ENCODE peak calls at places on chromosomes 7 and 10, in nine cellular contexts. W, J, U, G, F, P, N, M and C are unnamed samples.

GRCh38 chr10:119503821-119504220 is 38.7 kb downstream of the RGS10 start:
- DNase-seq in W (no peak), J (no peak), U (no peak), G (no peak), F (no peak), P (no peak), N (no peak), M (no peak), C (no peak)

GRCh38 chr7:363626-364025 is 73.7 kb downstream of the FOXL3 start:
- DNase-seq in W (peak), J (no peak), U (no peak), G (peak), F (no peak), P (no peak), N (peak), M (no peak), C (no peak)

GRCh38 chr10:93334901-93335312 is 147.2 kb downstream of the MYOF start:
- DNase-seq in W (no peak), J (no peak), U (no peak), G (no peak), F (peak), P (peak), N (no peak), M (no peak), C (peak)

GRCh38 chr7:47285860-47286491 is 295.9 kb downstream of the TNS3 start:
- DNase-seq in W (no peak), J (no peak), U (no peak), G (no peak), F (peak), P (no peak), N (no peak), M (no peak), C (peak)

GRCh38 chr7:16915405-16915804 is 33.6 kb upstream of the AGR3 start:
- DNase-seq in W (no peak), J (no peak), U (no peak), G (no peak), F (peak), P (peak), N (no peak), M (no peak), C (peak)

GRCh38 chr7:100719523-100720319 is 547 bp upstream of the EPO start:
- DNase-seq in W (no peak), J (no peak), U (no peak), G (no peak), F (peak), P (peak), N (no peak), M (no peak), C (peak)

GRCh38 chr10:15197276-15197675 is 28.8 kb upstream of the NMT2 start:
- DNase-seq in W (no peak), J (no peak), U (no peak), G (no peak), F (peak), P (no peak), N (no peak), M (no peak), C (no peak)

GRCh38 chr10:78577673-78578072 is 491.1 kb upstream of the ZMIZ1 start:
- DNase-seq in W (no peak), J (no peak), U (no peak), G (no peak), F (no peak), P (no peak), N (no peak), M (no peak), C (no peak)

GRCh38 chr7:90749774-90750173 is 153.7 kb downstream of the CDK14 start:
- DNase-seq in W (no peak), J (no peak), U (no peak), G (no peak), F (peak), P (no peak), N (no peak), M (no peak), C (peak)

GRCh38 chr10:76456190-76456589 is 1024.8 kb downstream of the LRMDA start:
- DNase-seq in W (no peak), J (no peak), U (no peak), G (no peak), F (no peak), P (no peak), N (no peak), M (no peak), C (no peak)

GRCh38 chr10:33819206-33819605 is 484.7 kb upstream of the NRP1 start:
- DNase-seq in W (no peak), J (no peak), U (no peak), G (no peak), F (peak), P (no peak), N (no peak), M (no peak), C (peak)

GRCh38 chr7:64874562-64875250 is 28.4 kb upstream of the ZNF273 start:
- DNase-seq in W (no peak), J (no peak), U (no peak), G (no peak), F (no peak), P (no peak), N (no peak), M (no peak), C (no peak)

GRCh38 chr10:58220769-58221448 is 46.8 kb downstream of the IPMK start:
- DNase-seq in W (no peak), J (no peak), U (no peak), G (no peak), F (peak), P (no peak), N (no peak), M (no peak), C (peak)

GRCh38 chr10:86334515-86335085 is 32.0 kb downstream of the GRID1 start:
- DNase-seq in W (no peak), J (no peak), U (no peak), G (no peak), F (no peak), P (no peak), N (no peak), M (no peak), C (no peak)

GRCh38 chr7:122257056-122257455 is 47.5 kb downstream of the FEZF1 start:
- DNase-seq in W (no peak), J (no peak), U (no peak), G (no peak), F (no peak), P (no peak), N (no peak), M (no peak), C (no peak)

GRCh38 chr10:33899578-33900531 is 565.4 kb upstream of the NRP1 start:
- DNase-seq in W (no peak), J (no peak), U (no peak), G (no peak), F (no peak), P (no peak), N (no peak), M (no peak), C (no peak)

GRCh38 chr10:88413412-88413811 is 169.7 kb downstream of the RNLS start:
- DNase-seq in W (no peak), J (no peak), U (no peak), G (no peak), F (no peak), P (no peak), N (no peak), M (no peak), C (no peak)

GRCh38 chr10:75276029-75276872 is 40.5 kb upstream of the COMTD1 start:
- DNase-seq in W (no peak), J (no peak), U (no peak), G (no peak), F (no peak), P (no peak), N (no peak), M (no peak), C (no peak)

GRCh38 chr10:80444646-80445319 is 9.3 kb upstream of the TSPAN14 start:
- DNase-seq in W (peak), J (peak), U (peak), G (peak), F (peak), P (peak), N (peak), M (peak), C (peak)

GRCh38 chr10:30750971-30751677 is 121.6 kb upstream of the LYZL2 start:
- DNase-seq in W (no peak), J (no peak), U (no peak), G (peak), F (no peak), P (no peak), N (no peak), M (no peak), C (peak)

GRCh38 chr7:70042533-70042932 is 444.3 kb downstream of the AUTS2 start:
- DNase-seq in W (no peak), J (no peak), U (no peak), G (no peak), F (no peak), P (peak), N (no peak), M (no peak), C (peak)

GRCh38 chr10:26227786-26228185 is 11.2 kb downstream of the GAD2 start:
- DNase-seq in W (no peak), J (no peak), U (no peak), G (no peak), F (no peak), P (no peak), N (no peak), M (no peak), C (no peak)

GRCh38 chr10:3720228-3721019 is 64.6 kb downstream of the KLF6 start:
- DNase-seq in W (peak), J (no peak), U (no peak), G (no peak), F (peak), P (peak), N (no peak), M (peak), C (peak)

GRCh38 chr10:104351067-104351681 is 2.5 kb upstream of the CFAP58 start:
- DNase-seq in W (no peak), J (no peak), U (no peak), G (no peak), F (peak), P (no peak), N (no peak), M (no peak), C (peak)

GRCh38 chr7:7653568-7654187 is 13.1 kb downstream of the UMAD1 start:
- DNase-seq in W (no peak), J (no peak), U (no peak), G (peak), F (peak), P (peak), N (no peak), M (no peak), C (no peak)

GRCh38 chr10:79454259-79454658 is 8.8 kb upstream of the ZCCHC24 start:
- DNase-seq in W (no peak), J (no peak), U (no peak), G (no peak), F (peak), P (peak), N (no peak), M (no peak), C (peak)

GRCh38 chr10:32189400-32190084 is 133.3 kb upstream of the KIF5B start:
- DNase-seq in W (no peak), J (no peak), U (no peak), G (no peak), F (peak), P (no peak), N (no peak), M (no peak), C (peak)

GRCh38 chr10:132575320-132576201 is 38.0 kb downstream of the INPP5A start:
- DNase-seq in W (no peak), J (no peak), U (no peak), G (peak), F (peak), P (peak), N (no peak), M (no peak), C (peak)

GRCh38 chr10:42783181-42783549 is 570 bp downstream of the BMS1 start:
- DNase-seq in W (peak), J (peak), U (no peak), G (peak), F (peak), P (peak), N (peak), M (no peak), C (peak)

GRCh38 chr7:47771990-47772360 is 176.3 kb downstream of the PKD1L1 start:
- DNase-seq in W (no peak), J (no peak), U (no peak), G (no peak), F (peak), P (peak), N (no peak), M (no peak), C (peak)

GRCh38 chr7:116353614-116354013 is 143.3 kb downstream of the TES start:
- DNase-seq in W (peak), J (no peak), U (no peak), G (no peak), F (peak), P (peak), N (no peak), M (no peak), C (no peak)

GRCh38 chr7:122137291-122138077 is 6.6 kb downstream of the AASS start:
- DNase-seq in W (no peak), J (no peak), U (no peak), G (no peak), F (peak), P (peak), N (no peak), M (no peak), C (peak)

GRCh38 chr7:27709137-27710075 is 30.6 kb upstream of the TAX1BP1 start:
- DNase-seq in W (no peak), J (no peak), U (no peak), G (no peak), F (peak), P (peak), N (no peak), M (no peak), C (peak)

GRCh38 chr7:133207687-133208086 is 45.2 kb upstream of the EXOC4 start:
- DNase-seq in W (no peak), J (no peak), U (no peak), G (no peak), F (peak), P (no peak), N (no peak), M (no peak), C (peak)

GRCh38 chr7:104089622-104090021 is 100.2 kb upstream of the RELN start:
- DNase-seq in W (no peak), J (no peak), U (no peak), G (no peak), F (no peak), P (no peak), N (no peak), M (no peak), C (no peak)

GRCh38 chr7:80600046-80600445 is 38.4 kb upstream of the CD36 start:
- DNase-seq in W (no peak), J (no peak), U (no peak), G (no peak), F (no peak), P (no peak), N (no peak), M (no peak), C (no peak)

GRCh38 chr10:76675951-76676587 is 961.5 kb downstream of the KCNMA1 start:
- DNase-seq in W (peak), J (no peak), U (no peak), G (no peak), F (peak), P (no peak), N (no peak), M (peak), C (peak)

GRCh38 chr7:34277016-34277800 is 371.9 kb downstream of the BMPER start:
- DNase-seq in W (no peak), J (no peak), U (no peak), G (no peak), F (peak), P (peak), N (no peak), M (no peak), C (peak)